ENCODE peak calls at places on chromosomes 4 and X, in four cellular contexts. Z is hepatocyte, V is mucosa of descending colon, J is pancreas. H is an unnamed sample.

GRCh38 chrX:118727686-118728339 is 407 bp downstream of the IL13RA1 start:
- DNase-seq in Z (peak), J (peak), V (peak), H (no peak)

GRCh38 chr4:147782087-147782781 is 50.3 kb downstream of the ARHGAP10 start:
- DNase-seq in J (no peak), V (no peak), Z (peak), H (peak)

GRCh38 chr4:147299205-147299604 is 181.7 kb upstream of the EDNRA start:
- DNase-seq in J (no peak), Z (no peak), V (no peak), H (peak)

GRCh38 chrX:1679238-1679637 is 64.4 kb downstream of the ASMT start:
- DNase-seq in J (no peak), V (no peak), Z (no peak), H (no peak)

GRCh38 chrX:10017866-10018265 is 50.7 kb downstream of the CLDN34 start:
- DNase-seq in V (no peak), Z (peak), J (no peak), H (peak)

GRCh38 chrX:92283298-92283697 is 504.1 kb downstream of the PCDH11X start:
- DNase-seq in V (no peak), J (no peak), Z (no peak), H (no peak)

GRCh38 chr4:82773049-82773448 is 25.5 kb downstream of the SCD5 start:
- DNase-seq in Z (no peak), J (no peak), V (no peak), H (no peak)

GRCh38 chr4:183532823-183533222 is 28.0 kb downstream of the ING2 start:
- DNase-seq in J (no peak), V (no peak), Z (peak), H (peak)

GRCh38 chrX:14030248-14030592 is 528 bp upstream of the GEMIN8 start:
- DNase-seq in V (no peak), J (no peak), Z (no peak), H (peak)

GRCh38 chrX:54641530-54641929 is 111.5 kb downstream of the GNL3L start:
- DNase-seq in V (no peak), Z (no peak), J (no peak), H (peak)

GRCh38 chr4:101183658-101184373 is 163.5 kb downstream of the PPP3CA start:
- DNase-seq in V (no peak), Z (no peak), J (no peak), H (peak)

GRCh38 chrX:149274516-149275105 is 230.5 kb downstream of the IDS start:
- DNase-seq in Z (no peak), V (no peak), J (no peak), H (peak)

GRCh38 chrX:109475174-109475891 is 6.6 kb downstream of the GUCY2F start:
- DNase-seq in J (peak), Z (peak), V (no peak), H (peak)

GRCh38 chrX:15985937-15986336 is 131.3 kb upstream of the AP1S2 start:
- DNase-seq in J (no peak), V (no peak), Z (no peak), H (peak)

GRCh38 chrX:54950730-54951375 is 30.2 kb downstream of the TRO start:
- DNase-seq in Z (no peak), J (peak), V (no peak), H (no peak)

GRCh38 chr4:185016946-185017797 is 1.1 kb upstream of the HELT start:
- DNase-seq in Z (no peak), J (no peak), V (no peak), H (peak)

GRCh38 chrX:134803551-134804183 is 145.4 kb upstream of the PLAC1 start:
- DNase-seq in V (no peak), J (no peak), Z (no peak), H (no peak)

GRCh38 chrX:46180258-46180687 is 364.9 kb downstream of the ZNF674 start:
- DNase-seq in Z (no peak), V (no peak), J (no peak), H (peak)

GRCh38 chr4:79173186-79173585 is 152.7 kb downstream of the NAA11 start:
- DNase-seq in J (no peak), Z (no peak), V (no peak), H (no peak)

GRCh38 chrX:19683817-19684216 is 168.5 kb upstream of the MAP3K15 start:
- DNase-seq in V (no peak), Z (no peak), J (no peak), H (no peak)

GRCh38 chr4:55947912-55948725 is 626 bp upstream of the CEP135 start:
- DNase-seq in Z (peak), J (no peak), V (no peak), H (peak)

GRCh38 chr4:158775091-158775651 is 6.3 kb downstream of the FNIP2 start:
- DNase-seq in Z (peak), J (no peak), V (no peak), H (peak)

GRCh38 chr4:140243345-140243753 is 89.4 kb upstream of the MAML3 start:
- DNase-seq in Z (peak), J (peak), V (peak), H (no peak)

GRCh38 chr4:169795585-169795984 is 37.8 kb upstream of the HPF1 start:
- DNase-seq in J (no peak), V (no peak), Z (no peak), H (peak)

GRCh38 chrX:69503228-69503834 is 795 bp upstream of the NALF2 start:
- DNase-seq in Z (no peak), J (no peak), V (no peak), H (no peak)

GRCh38 chr4:147034372-147034771 is 88.7 kb upstream of the TTC29 start:
- DNase-seq in Z (no peak), V (no peak), J (no peak), H (no peak)

GRCh38 chrX:148500428-148501120 is at the start of gene AFF2:
- DNase-seq in Z (peak), J (peak), V (peak), H (peak)

GRCh38 chrX:20189171-20189570 is 47.5 kb upstream of the EIF1AX start:
- DNase-seq in V (no peak), Z (no peak), J (no peak), H (no peak)

GRCh38 chr4:5808081-5808741 is 84.7 kb downstream of the CRMP1 start:
- DNase-seq in Z (no peak), V (no peak), J (no peak), H (no peak)

GRCh38 chr4:2006367-2006766 is 2.4 kb downstream of the NELFA start:
- DNase-seq in J (no peak), Z (no peak), V (no peak), H (no peak)

GRCh38 chr4:57095245-57095644 is 14.9 kb downstream of the IGFBP7 start:
- DNase-seq in V (no peak), J (no peak), Z (no peak), H (no peak)

GRCh38 chr4:37434469-37434868 is 189.9 kb downstream of the NWD2 start:
- DNase-seq in V (no peak), Z (peak), J (no peak), H (peak)

GRCh38 chr4:158854236-158854635 is 85.4 kb downstream of the FNIP2 start:
- DNase-seq in J (no peak), V (no peak), Z (no peak), H (no peak)

GRCh38 chr4:141797966-141798365 is 161.6 kb downstream of the IL15 start:
- DNase-seq in V (no peak), J (no peak), Z (no peak), H (no peak)

GRCh38 chrX:135087867-135088266 is 32.5 kb downstream of the ETDB start:
- DNase-seq in V (no peak), J (no peak), Z (no peak), H (no peak)

GRCh38 chr4:125951275-125951887 is 636.6 kb downstream of the FAT4 start:
- DNase-seq in Z (no peak), J (no peak), V (no peak), H (no peak)

GRCh38 chrX:38095971-38096529 is 89.7 kb downstream of the SYTL5 start:
- DNase-seq in J (no peak), Z (no peak), V (no peak), H (peak)

GRCh38 chr4:189802884-189803283 is 137.8 kb upstream of the FRG1 start:
- DNase-seq in Z (no peak), J (no peak), V (no peak), H (no peak)

GRCh38 chrX:1150569-1151347 is 61.7 kb downstream of the CRLF2 start:
- DNase-seq in J (no peak), Z (no peak), V (no peak), H (no peak)

GRCh38 chr4:185236155-185236503 is 26.7 kb downstream of the SNX25 start:
- DNase-seq in Z (no peak), J (no peak), V (no peak), H (no peak)

DNA sequence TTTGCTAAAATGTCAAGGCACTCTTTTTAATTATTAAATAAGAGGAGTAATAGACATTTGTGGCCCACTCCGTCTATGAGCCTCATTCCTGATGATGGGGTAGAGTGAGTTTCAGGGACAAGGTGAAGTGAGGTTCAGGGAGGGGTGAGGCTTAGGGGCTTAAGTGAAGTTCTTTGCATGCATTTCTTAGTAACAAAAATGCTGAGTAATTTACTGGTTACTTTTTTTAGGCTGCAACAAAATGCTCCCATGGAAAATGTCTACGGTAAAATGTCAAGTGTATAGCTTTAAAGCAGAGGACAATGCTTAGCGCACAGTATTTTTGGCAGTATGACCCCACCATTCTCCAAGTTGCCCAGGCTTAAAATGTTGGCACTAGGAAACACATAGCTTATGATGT is 2.0 kb upstream of the USO1 start:
- DNase-seq in Z (no peak), V (no peak), J (no peak), H (no peak)
- H3K4me3 ChIP-seq in Z (no peak), V (no peak), J (no peak), H (no peak)

GRCh38 chr4:123127218-123127617 is 204.8 kb upstream of the NUDT6 start:
- DNase-seq in Z (no peak), V (no peak), J (no peak), H (peak)
- TF ChIP-seq CTCF in Z (peak), V (no peak), J (no peak), H (no peak)

DNA sequence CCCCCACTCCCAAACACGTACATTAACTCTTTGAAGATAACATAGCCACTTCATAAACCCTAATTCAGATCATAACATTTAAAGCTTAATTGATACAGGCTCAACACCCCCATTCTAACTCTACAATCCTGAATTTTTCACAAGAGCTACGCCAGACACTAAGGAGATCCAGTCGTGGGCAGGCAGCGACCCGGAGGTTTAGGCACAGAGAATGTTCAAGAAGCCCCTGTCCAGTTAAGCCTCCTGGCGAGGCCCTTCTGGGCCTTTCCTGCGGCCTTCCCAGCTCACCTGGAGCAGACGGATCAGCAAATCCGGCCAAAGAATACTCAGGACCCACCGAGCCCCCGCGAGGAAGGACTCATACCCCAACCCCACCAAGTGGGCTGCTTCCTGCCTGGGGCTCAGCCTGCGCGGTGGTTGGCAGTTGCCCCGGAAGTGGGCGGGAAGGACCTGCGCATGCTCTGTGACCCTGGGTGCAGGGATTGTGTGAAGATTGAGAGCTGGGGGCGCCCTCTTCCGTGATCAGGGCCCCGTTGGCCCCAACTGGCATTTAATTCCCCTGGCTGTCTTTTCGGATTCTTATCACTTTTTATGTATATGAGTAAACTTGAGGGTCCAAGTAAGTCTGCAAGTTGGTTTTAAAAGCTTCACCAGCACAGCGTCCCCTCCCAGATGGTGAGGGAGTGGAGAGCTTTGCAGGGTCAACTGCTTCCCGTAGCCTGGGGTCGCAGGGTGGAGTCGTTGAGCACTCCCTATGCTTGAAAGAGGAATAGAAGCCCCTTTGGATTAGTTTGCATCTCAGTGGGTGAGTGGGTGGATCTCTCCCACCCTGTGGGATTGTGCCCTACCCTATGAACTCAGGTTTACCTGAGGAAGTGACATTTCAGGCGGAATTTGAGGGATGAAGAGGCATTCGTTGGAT is at the start of gene TRIM61:
- DNase-seq in J (no peak), Z (no peak), V (no peak), H (peak)
- H3K4me3 ChIP-seq in J (no peak), Z (no peak), V (no peak), H (peak)

GRCh38 chr4:72215198-72215597 is 183.4 kb downstream of the NPFFR2 start:
- DNase-seq in Z (no peak), V (no peak), J (no peak), H (no peak)

GRCh38 chr4:72216539-72217277 is 184.9 kb downstream of the NPFFR2 start:
- DNase-seq in V (no peak), Z (no peak), J (no peak), H (no peak)

DNA sequence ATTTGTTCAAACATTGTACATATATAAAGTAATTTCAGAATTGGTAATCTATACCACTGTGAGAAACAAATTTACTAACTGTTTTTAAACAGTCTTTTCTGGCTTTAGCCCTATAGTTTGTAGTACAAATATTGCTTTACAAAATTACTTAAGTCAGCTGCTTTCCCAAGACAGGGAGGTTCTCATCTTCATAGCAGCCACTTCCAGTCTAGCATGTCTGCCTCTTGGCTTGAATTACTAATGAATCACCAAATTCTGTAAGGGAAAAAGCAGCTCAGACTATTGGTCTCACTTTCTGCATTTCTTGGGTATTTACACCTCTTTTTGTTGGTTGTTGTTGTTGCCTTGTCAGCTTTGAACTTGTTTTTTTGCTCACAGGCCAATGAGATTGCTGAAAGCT is 187.2 kb downstream of the NPFFR2 start:
- DNase-seq in V (no peak), J (no peak), Z (no peak), H (peak)
- TF ChIP-seq CTCF in V (no peak), J (no peak), Z (no peak), H (no peak)

GRCh38 chr4:173365359-173365996 is 5.3 kb upstream of the SAP30 start:
- DNase-seq in V (peak), J (no peak), Z (no peak), H (no peak)

GRCh38 chr4:173367946-173368345 is 2.8 kb upstream of the SAP30 start:
- DNase-seq in Z (no peak), V (no peak), J (no peak), H (peak)

GRCh38 chr4:173370130-173370476 is 651 bp upstream of the SAP30 start:
- DNase-seq in Z (no peak), J (peak), V (peak), H (no peak)

GRCh38 chr4:173370477-173371291 is at the start of gene SAP30:
- DNase-seq in J (peak), V (peak), Z (peak), H (peak)

GRCh38 chr4:173367285-173367684 is 3.5 kb upstream of the SAP30 start:
- DNase-seq in Z (no peak), J (no peak), V (no peak), H (peak)
- H3K4me3 ChIP-seq in Z (no peak), J (no peak), V (no peak), H (no peak)

DNA sequence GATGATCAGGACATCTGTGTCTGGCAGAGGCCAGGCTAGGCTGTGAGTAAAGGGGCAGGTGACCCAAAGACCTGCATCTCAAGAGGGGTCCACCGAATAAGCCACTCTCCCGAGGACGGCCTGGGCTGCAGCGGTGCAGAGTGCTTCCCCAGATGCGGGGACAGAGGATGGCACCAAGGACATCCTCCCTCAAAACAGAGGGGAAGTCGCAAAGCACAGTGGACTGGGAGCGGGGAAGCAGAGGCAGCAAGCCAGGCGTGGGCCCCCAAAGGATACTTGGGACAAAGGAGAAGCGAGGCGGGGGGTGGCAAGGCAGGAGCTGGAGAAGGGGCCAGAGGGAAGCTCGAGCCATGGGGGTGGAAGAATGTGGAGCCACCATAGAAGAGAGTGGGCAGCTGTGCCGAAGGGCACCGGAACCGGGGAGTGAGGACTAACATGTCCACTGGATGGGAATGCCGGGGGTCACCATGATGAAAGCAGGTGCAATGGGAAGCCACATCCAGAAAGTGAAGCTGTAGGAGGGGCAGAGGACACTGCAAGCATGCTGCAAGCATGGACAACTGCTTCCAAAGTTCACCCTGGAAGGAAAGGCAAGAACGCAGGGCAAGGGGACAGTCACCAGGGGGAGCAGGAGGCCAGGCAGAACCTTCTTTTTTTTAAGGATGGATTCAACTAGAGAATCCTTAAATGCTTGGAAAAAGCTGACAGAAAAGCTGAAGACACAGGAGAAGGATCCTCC is 169.6 kb downstream of the AFAP1 start:
- DNase-seq in J (no peak), V (no peak), Z (peak), H (peak)
- TF ChIP-seq CTCF in J (no peak), V (no peak), Z (peak), H (peak)

DNA sequence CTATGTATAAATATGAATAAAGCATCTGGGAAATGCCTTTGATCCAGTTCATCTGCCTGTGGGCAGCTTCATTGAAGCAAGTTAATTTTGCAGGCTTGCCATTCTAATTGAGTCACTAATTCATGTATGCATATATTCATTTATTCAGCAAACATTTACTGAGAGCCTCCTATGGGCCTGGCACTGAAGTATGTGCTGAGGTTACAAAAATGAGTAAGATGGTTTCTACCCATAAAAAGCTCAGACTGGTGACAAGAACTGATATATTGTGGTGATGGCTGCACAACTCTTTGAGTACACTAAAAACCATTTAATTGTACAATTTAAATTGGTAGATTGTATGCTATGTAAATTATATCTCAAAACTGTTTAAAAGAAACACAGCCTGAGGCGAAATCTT is 1.1 kb upstream of the MRPL1 start:
- DNase-seq in Z (no peak), V (no peak), J (no peak), H (peak)
- H3K4me3 ChIP-seq in Z (peak), V (no peak), J (no peak), H (peak)

GRCh38 chr4:120683902-120684540 is 238.5 kb downstream of the PRDM5 start:
- DNase-seq in J (no peak), Z (no peak), V (no peak), H (peak)

GRCh38 chr4:120682981-120683380 is 239.5 kb downstream of the PRDM5 start:
- DNase-seq in Z (no peak), V (no peak), J (no peak), H (no peak)

GRCh38 chr4:120685756-120686278 is 236.7 kb downstream of the PRDM5 start:
- DNase-seq in Z (no peak), J (no peak), V (no peak), H (no peak)

GRCh38 chr4:120680647-120681228 is 241.8 kb downstream of the PRDM5 start:
- DNase-seq in J (no peak), Z (no peak), V (no peak), H (no peak)
- TF ChIP-seq CTCF in J (no peak), Z (no peak), V (no peak), H (no peak)